ENCODE peak calls at places on chromosomes 6 and 20, in five cellular contexts. G, X, R, V and H are unnamed samples. For H3K4me1 and H3K36me3, the result is how much of the 10 kb centered on the place peaks cover.

GRCh38 chr6:119880840-119881239 is 531.3 kb upstream of the MAN1A1 start:
- DNase-seq in G (no peak), X (no peak), R (no peak), V (no peak), H (no peak)

GRCh38 chr6:149440735-149441662 is 40.9 kb downstream of the SUMO4 start:
- DNase-seq in G (no peak), X (no peak), R (no peak), V (no peak), H (no peak)

GRCh38 chr6:41713161-41713649 is 22.2 kb downstream of the TFEB start:
- DNase-seq in G (peak), X (peak), R (peak), V (no peak), H (peak)

GRCh38 chr6:41161851-41162552 is 914 bp downstream of the TREM2 start:
- DNase-seq in G (no peak), X (no peak), R (no peak), V (no peak), H (no peak)

GRCh38 chr20:63951398-63952209 is 4.6 kb downstream of the UCKL1 start:
- DNase-seq in G (no peak), X (no peak), R (no peak), V (no peak), H (peak)

GRCh38 chr6:99241905-99242534 is 107.5 kb downstream of the FAXC start:
- DNase-seq in G (no peak), X (no peak), R (no peak), V (peak), H (no peak)

GRCh38 chr20:19907326-19908056 is 109.7 kb upstream of the NAA20 start:
- DNase-seq in G (no peak), X (no peak), R (no peak), V (no peak), H (peak)

GRCh38 chr6:136791296-136792065 is 796 bp downstream of the MAP3K5 start:
- DNase-seq in G (peak), X (peak), R (peak), V (peak), H (peak)

GRCh38 chr20:44601801-44602204 is 19.4 kb downstream of the PKIG start:
- DNase-seq in G (peak), X (peak), R (peak), V (no peak), H (peak)

GRCh38 chr6:168448243-168448855 is 7.4 kb downstream of the SMOC2 start:
- DNase-seq in G (no peak), X (no peak), R (no peak), V (no peak), H (no peak)

GRCh38 chr6:4291453-4292403 is 156.4 kb upstream of the ECI2 start:
- DNase-seq in G (no peak), X (no peak), R (no peak), V (no peak), H (no peak)

GRCh38 chr20:23020230-23020629 is 14.9 kb upstream of the SSTR4 start:
- DNase-seq in G (no peak), X (no peak), R (no peak), V (peak), H (no peak)

GRCh38 chr6:135488023-135488422 is 9.5 kb downstream of the AHI1 start:
- DNase-seq in G (no peak), X (no peak), R (no peak), V (no peak), H (no peak)

GRCh38 chr6:26175428-26176181 is 88.4 kb downstream of the HFE start:
- DNase-seq in G (no peak), X (no peak), R (no peak), V (peak), H (no peak)

GRCh38 chr6:166360243-166361079 is 18.1 kb upstream of the SFT2D1 start:
- DNase-seq in G (no peak), X (no peak), R (no peak), V (no peak), H (no peak)

GRCh38 chr20:62617711-62618483 is 24.4 kb upstream of the SLCO4A1 start:
- DNase-seq in G (peak), X (peak), R (no peak), V (no peak), H (peak)

GRCh38 chr20:24651171-24651972 is 181.9 kb downstream of the SYNDIG1 start:
- DNase-seq in G (no peak), X (no peak), R (no peak), V (no peak), H (no peak)

GRCh38 chr6:138382498-138383265 is 5.0 kb downstream of the SMIM28 start:
- DNase-seq in G (no peak), X (no peak), R (no peak), V (no peak), H (no peak)

GRCh38 chr20:59004763-59005522 is 2.1 kb downstream of the CTSZ start:
- DNase-seq in G (no peak), X (peak), R (no peak), V (no peak), H (peak)

GRCh38 chr6:142275146-142276006 is 26.4 kb upstream of the ADGRG6 start:
- DNase-seq in G (no peak), X (no peak), R (no peak), V (no peak), H (no peak)

GRCh38 chr6:100850174-100850573 is 31.0 kb downstream of the ASCC3 start:
- DNase-seq in G (no peak), X (no peak), R (no peak), V (no peak), H (no peak)

GRCh38 chr6:40904583-40905194 is 134.3 kb downstream of the UNC5CL start:
- DNase-seq in G (no peak), X (no peak), R (no peak), V (no peak), H (no peak)

GRCh38 chr20:62448038-62448437 is 20.7 kb upstream of the RBBP8NL start:
- DNase-seq in G (no peak), X (no peak), R (no peak), V (no peak), H (no peak)

GRCh38 chr6:71649893-71650292 is 236.5 kb upstream of the RIMS1 start:
- DNase-seq in G (no peak), X (no peak), R (no peak), V (no peak), H (no peak)

GRCh38 chr6:107116328-107116892 is 1.1 kb upstream of the BEND3 start:
- DNase-seq in G (no peak), X (no peak), R (peak), V (peak), H (no peak)

GRCh38 chr6:45445749-45446454 is 68.2 kb upstream of the SUPT3H start:
- DNase-seq in G (peak), X (peak), R (peak), V (no peak), H (peak)

GRCh38 chr6:24228681-24229255 is 102.8 kb downstream of the NRSN1 start:
- DNase-seq in G (no peak), X (no peak), R (no peak), V (no peak), H (no peak)

GRCh38 chr6:67888546-67888885 is 746.6 kb upstream of the ADGRB3 start:
- DNase-seq in G (no peak), X (no peak), R (no peak), V (no peak), H (no peak)
- H3K27ac ChIP-seq in G (no peak), X (no peak), R (no peak), V (no peak), H (no peak)

DNA sequence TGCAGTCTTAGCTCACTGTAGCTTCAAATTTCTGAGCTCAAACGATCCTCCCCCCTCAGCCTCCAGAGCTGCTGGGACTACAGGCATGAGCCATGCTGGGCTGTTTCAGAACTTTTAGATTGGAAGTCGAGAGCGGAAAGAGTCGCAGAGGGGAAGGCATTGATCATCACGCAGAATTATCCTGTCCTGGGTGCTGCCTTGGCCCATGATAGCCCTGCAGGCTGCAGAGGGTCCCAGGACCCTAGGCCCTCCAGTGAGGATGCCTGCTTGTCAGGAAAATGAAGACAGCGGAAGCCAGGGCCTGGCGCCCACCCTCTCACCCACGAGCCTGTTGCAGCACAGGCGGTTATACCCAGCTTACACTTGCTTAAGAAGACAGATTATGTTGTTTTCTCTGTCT is 9.1 kb downstream of the TMEM181 start:
- DNase-seq in G (no peak), X (no peak), R (no peak), V (no peak), H (no peak)
- H3K4me1 ChIP-seq in G (under half), X (under half), R (half or more), V (under half), H (under half)

GRCh38 chr20:3318226-3318884 is 79.4 kb upstream of the SLC4A11 start:
- DNase-seq in G (no peak), X (no peak), R (no peak), V (no peak), H (no peak)
- H3K36me3 ChIP-seq in G (under half), X (half or more), R (under half), V (under half), H (half or more)

DNA sequence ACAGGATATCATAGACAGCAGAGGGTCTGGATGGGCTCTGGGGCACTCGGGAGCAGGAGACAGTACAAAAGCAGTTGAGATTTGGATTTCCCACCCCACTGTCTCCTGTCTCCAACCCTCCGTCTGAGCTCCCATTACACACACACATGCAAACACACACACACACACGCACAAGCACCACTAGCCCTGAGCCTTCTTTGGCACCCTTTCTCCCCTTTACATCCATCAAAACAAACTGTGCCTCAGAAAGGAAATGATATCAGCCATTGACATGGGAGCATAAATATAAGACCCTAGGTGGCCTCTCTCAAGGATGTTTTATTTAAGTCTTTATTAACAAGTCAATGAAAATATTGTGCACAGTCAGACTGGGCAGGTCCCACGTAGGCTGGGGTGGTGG is 17.5 kb downstream of the TTBK1 start:
- DNase-seq in G (no peak), X (no peak), R (no peak), V (no peak), H (peak)
- H3K27ac ChIP-seq in G (no peak), X (no peak), R (no peak), V (no peak), H (no peak)